ENCODE peak calls at places on chromosomes 1 and 21, in seven cellular contexts. W, I, H, Y, J, N and T are unnamed samples.

GRCh38 chr1:71743862-71744261 is 538.5 kb downstream of the NEGR1 start:
- DNase-seq in Y (no peak), H (no peak), J (no peak), N (no peak), I (no peak), W (no peak), T (no peak)

GRCh38 chr1:34779005-34779404 is 2.0 kb upstream of the GJB3 start:
- DNase-seq in H (no peak), W (no peak), J (no peak), N (no peak), I (no peak), Y (no peak), T (no peak)

GRCh38 chr1:71001627-71002026 is 46.0 kb downstream of the PTGER3 start:
- DNase-seq in N (no peak), J (no peak), I (no peak), W (no peak), H (no peak), Y (no peak), T (no peak)

GRCh38 chr1:17892225-17892624 is 137.1 kb downstream of the ACTL8 start:
- DNase-seq in J (no peak), N (no peak), Y (no peak), I (no peak), H (peak; percentile 87), W (no peak), T (peak; percentile 13)

GRCh38 chr21:43572443-43572842 is 86.8 kb downstream of the HSF2BP start:
- DNase-seq in H (no peak), N (no peak), W (no peak), J (no peak), Y (no peak), I (no peak), T (no peak)

GRCh38 chr21:42855143-42855936 is 24.0 kb downstream of the WDR4 start:
- DNase-seq in Y (no peak), W (no peak), N (no peak), H (no peak), I (no peak), J (no peak), T (no peak)

GRCh38 chr21:39175154-39175553 is 8.1 kb downstream of the PSMG1 start:
- DNase-seq in J (no peak), W (peak; percentile 40), I (no peak), Y (peak; percentile 56), H (no peak), N (no peak), T (no peak)

GRCh38 chr1:34479731-34480130 is 275.1 kb upstream of the GJB5 start:
- DNase-seq in H (no peak), W (no peak), Y (no peak), N (no peak), I (peak; percentile 13), J (no peak), T (peak; percentile 53)

GRCh38 chr1:25676488-25676887 is 59.9 kb downstream of the MAN1C1 start:
- DNase-seq in W (peak; percentile 46), I (no peak), Y (peak; percentile 44), H (peak; percentile 54), N (no peak), J (no peak), T (no peak)

GRCh38 chr1:58812926-58813325 is 29.1 kb upstream of the JUN start:
- DNase-seq in N (no peak), I (no peak), H (no peak), J (no peak), Y (no peak), W (no peak), T (no peak)

GRCh38 chr1:92342401-92342800 is 43.5 kb downstream of the RPAP2 start:
- DNase-seq in W (no peak), N (no peak), Y (no peak), J (no peak), H (no peak), I (no peak), T (no peak)

GRCh38 chr1:214123061-214123784 is 135.4 kb downstream of the PROX1 start:
- DNase-seq in H (peak; percentile 71), N (no peak), J (peak; percentile 61), I (peak; percentile 85), Y (peak; percentile 64), W (peak; percentile 57), T (peak; percentile 92)

GRCh38 chr21:26490771-26491170 is 82.3 kb downstream of the CYYR1 start:
- DNase-seq in J (no peak), I (peak; percentile 36), Y (no peak), N (no peak), W (no peak), H (no peak), T (no peak)

GRCh38 chr1:81551942-81552341 is 248.8 kb upstream of the ADGRL2 start:
- DNase-seq in I (no peak), H (no peak), N (no peak), W (no peak), Y (no peak), J (no peak), T (no peak)

GRCh38 chr1:219927956-219928790 is at the start of gene SLC30A10:
- DNase-seq in Y (peak; percentile 18), W (no peak), N (no peak), H (peak; percentile 31), I (no peak), J (peak; percentile 90), T (peak; percentile 83)

GRCh38 chr21:44615881-44616590 is 4.2 kb downstream of the KRTAP10-8 start:
- DNase-seq in N (peak; percentile 34), Y (no peak), W (no peak), H (no peak), I (no peak), J (no peak), T (no peak)

GRCh38 chr1:2269193-2269921 is 41.2 kb downstream of the SKI start:
- DNase-seq in J (no peak), I (no peak), W (no peak), N (no peak), H (no peak), Y (no peak), T (no peak)

GRCh38 chr1:243287652-243288051 is 31.8 kb downstream of the SDCCAG8 start:
- DNase-seq in N (no peak), Y (peak; percentile 88), J (no peak), I (no peak), W (peak; percentile 93), H (no peak), T (no peak)

GRCh38 chr1:100706861-100707260 is 12.7 kb upstream of the VCAM1 start:
- DNase-seq in H (no peak), J (no peak), I (no peak), N (no peak), W (no peak), Y (no peak), T (no peak)

GRCh38 chr21:40047993-40048730 is 180.9 kb downstream of the PCP4 start:
- DNase-seq in H (peak; percentile 17), I (no peak), N (no peak), W (no peak), Y (no peak), J (no peak), T (no peak)

GRCh38 chr1:161486806-161487482 is 18.3 kb upstream of the FCGR2A start:
- DNase-seq in I (peak; percentile 55), N (no peak), W (peak; percentile 74), Y (peak; percentile 69), J (peak; percentile 83), H (no peak), T (peak; percentile 68)

DNA sequence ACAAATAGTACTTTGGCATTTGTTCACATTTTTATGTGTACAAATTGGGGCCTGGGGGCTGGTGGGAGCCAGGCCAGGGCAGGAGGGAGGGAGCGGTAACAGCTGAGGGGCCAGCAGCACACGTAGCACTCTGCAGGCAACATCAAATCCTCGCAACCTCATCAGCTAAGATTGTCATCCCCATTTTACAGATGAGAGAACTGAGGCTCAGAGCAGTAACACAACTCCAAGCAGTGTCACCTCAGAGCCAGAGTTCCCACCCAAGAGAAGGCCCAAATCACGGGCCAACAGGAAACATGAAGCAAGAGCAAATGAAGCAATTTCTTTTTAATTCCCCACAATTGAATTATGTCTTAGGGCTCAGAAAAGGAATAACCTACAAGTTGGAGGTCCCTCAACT is 14.1 kb downstream of the IFFO2 start:
- DNase-seq in N (no peak), H (no peak), I (no peak), Y (no peak), J (no peak), W (no peak), T (no peak)
- H3K4me1 ChIP-seq in N (no peaks in the 10 kb centered on the region), H (peaks cover 90% of the 10 kb centered on the region), I (peaks cover 48% of the 10 kb centered on the region), Y (peaks cover 69% of the 10 kb centered on the region), J (peaks cover 18% of the 10 kb centered on the region), W (peaks cover 55% of the 10 kb centered on the region), T (peaks cover 14% of the 10 kb centered on the region)

GRCh38 chr21:32316363-32317215 is 17.9 kb downstream of the MRAP start:
- DNase-seq in W (no peak), I (no peak), H (no peak), J (no peak), Y (no peak), N (no peak), T (no peak)

GRCh38 chr21:32312976-32313375 is 14.3 kb downstream of the MRAP start:
- DNase-seq in J (no peak), N (no peak), W (no peak), Y (no peak), I (no peak), H (no peak), T (peak; percentile 18)

GRCh38 chr21:32315511-32316362 is 17.1 kb downstream of the MRAP start:
- DNase-seq in I (no peak), H (no peak), N (no peak), Y (no peak), W (no peak), J (no peak), T (no peak)

GRCh38 chr21:32312321-32312720 is 13.7 kb downstream of the MRAP start:
- DNase-seq in I (no peak), H (no peak), Y (no peak), N (no peak), J (no peak), W (no peak), T (no peak)

GRCh38 chr21:32314806-32315205 is 16.2 kb downstream of the MRAP start:
- DNase-seq in N (no peak), J (no peak), Y (no peak), H (no peak), W (no peak), I (no peak), T (no peak)
- H3K36me3 ChIP-seq in N (peaks cover 57% of the 10 kb centered on the region), J (peaks cover 97% of the 10 kb centered on the region), Y (peaks cover 80% of the 10 kb centered on the region), H (peaks cover 42% of the 10 kb centered on the region), W (peaks cover 49% of the 10 kb centered on the region), I (peaks cover 90% of the 10 kb centered on the region), T (peaks cover 48% of the 10 kb centered on the region)

DNA sequence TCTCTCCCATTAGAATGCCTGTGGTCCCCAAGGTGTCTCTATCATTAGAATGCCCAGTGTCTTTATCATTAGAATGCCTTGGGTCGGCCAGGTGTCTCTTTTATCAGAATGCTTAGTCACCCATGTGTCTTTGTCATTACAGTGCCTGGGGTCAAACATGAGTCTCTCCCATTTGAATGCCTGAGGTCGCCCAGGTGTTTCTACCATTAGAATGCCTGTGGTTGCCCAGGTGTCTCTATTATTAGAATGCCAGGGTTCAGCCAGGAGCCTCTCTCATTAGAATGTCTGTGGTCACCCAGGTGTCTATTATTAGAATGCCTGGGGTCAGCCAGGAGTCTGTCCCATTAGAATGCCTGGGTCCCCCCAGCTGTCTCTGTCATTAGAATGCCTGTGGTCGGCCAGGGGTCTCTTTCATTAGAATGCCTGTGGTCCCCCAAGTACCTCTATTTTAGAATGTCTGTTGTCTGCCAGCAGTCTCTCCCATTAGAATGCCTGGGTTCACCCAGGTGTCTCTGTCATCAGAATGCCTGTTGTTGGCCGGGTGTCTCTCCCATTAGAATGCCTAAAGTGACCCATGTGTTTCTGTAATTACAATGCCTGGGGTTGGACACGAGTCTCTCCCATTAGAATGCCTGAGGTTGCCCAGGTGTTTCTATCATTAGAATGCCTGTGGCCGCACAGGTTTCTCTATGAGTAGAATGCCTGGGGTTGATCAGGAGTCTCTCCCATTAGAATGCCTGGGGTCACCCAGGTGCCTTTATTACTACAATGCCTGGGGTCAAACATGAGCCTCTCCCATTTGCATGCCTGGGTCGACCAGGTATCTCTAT is 57.1 kb downstream of the RNF187 start:
- DNase-seq in I (no peak), W (no peak), Y (no peak), N (no peak), H (no peak), J (no peak), T (no peak)
- H3K4me3 ChIP-seq in I (no peak overlapping the region), W (no peak overlapping the region), Y (no peak overlapping the region), N (no peak overlapping the region), H (no peak overlapping the region), J (no peak overlapping the region), T (no peak overlapping the region)

GRCh38 chr1:180948846-180949615 is 36.3 kb downstream of the KIAA1614 start:
- DNase-seq in J (no peak), I (no peak), Y (no peak), N (no peak), W (no peak), H (no peak), T (no peak)
- H3K4me1 ChIP-seq in J (peaks cover 37% of the 10 kb centered on the region), I (peaks cover 20% of the 10 kb centered on the region), Y (peaks cover 10% of the 10 kb centered on the region), N (no peaks in the 10 kb centered on the region), W (peaks cover 8% of the 10 kb centered on the region), H (peaks cover 12% of the 10 kb centered on the region), T (no peaks in the 10 kb centered on the region)